ENCODE peak calls at places on chromosomes 1 and 21, in six cellular contexts. R is fibroblast of lung, S is adrenal gland, G is esophagus squamous epithelium, I is GM23338, U is cardiac muscle cell. M is an unnamed sample.

GRCh38 chr1:92211166-92211565 is 6.5 kb upstream of the C1orf146 start:
- DNase-seq in R (peak), S (no peak), G (no peak), I (no peak), U (no peak), M (no peak)

GRCh38 chr1:231408528-231409094 is 13.5 kb downstream of the EGLN1 start:
- DNase-seq in R (no peak), S (no peak), G (no peak), I (no peak), U (no peak), M (no peak)

GRCh38 chr21:34788879-34789278 is 120.1 kb downstream of the CLIC6 start:
- DNase-seq in R (no peak), S (no peak), G (no peak), I (no peak), U (no peak), M (no peak)

GRCh38 chr1:227942716-227943261 is 4.9 kb downstream of the WNT9A start:
- DNase-seq in R (no peak), S (no peak), G (no peak), I (no peak), U (no peak), M (peak)

GRCh38 chr1:164824542-164824941 is 265.6 kb downstream of the PBX1 start:
- DNase-seq in R (no peak), S (no peak), G (no peak), I (no peak), U (peak), M (no peak)

GRCh38 chr1:179175011-179175934 is 54.2 kb downstream of the ABL2 start:
- DNase-seq in R (peak), S (no peak), G (no peak), I (no peak), U (no peak), M (no peak)

GRCh38 chr1:151881479-151881878 is 27.8 kb downstream of the THEM4 start:
- DNase-seq in R (peak), S (no peak), G (no peak), I (peak), U (no peak), M (no peak)

GRCh38 chr1:181737056-181737455 is 253.7 kb downstream of the CACNA1E start:
- DNase-seq in R (no peak), S (no peak), G (no peak), I (peak), U (no peak), M (no peak)

GRCh38 chr1:177045156-177045555 is 119.4 kb downstream of the ASTN1 start:
- DNase-seq in R (no peak), S (no peak), G (no peak), I (no peak), U (peak), M (no peak)

GRCh38 chr1:228393268-228393699 is 13.4 kb downstream of the TRIM11 start:
- DNase-seq in R (peak), S (no peak), G (no peak), I (peak), U (peak), M (no peak)

GRCh38 chr1:2192031-2192995 is 2.3 kb downstream of the FAAP20 start:
- DNase-seq in R (peak), S (no peak), G (no peak), I (no peak), U (no peak), M (no peak)

DNA sequence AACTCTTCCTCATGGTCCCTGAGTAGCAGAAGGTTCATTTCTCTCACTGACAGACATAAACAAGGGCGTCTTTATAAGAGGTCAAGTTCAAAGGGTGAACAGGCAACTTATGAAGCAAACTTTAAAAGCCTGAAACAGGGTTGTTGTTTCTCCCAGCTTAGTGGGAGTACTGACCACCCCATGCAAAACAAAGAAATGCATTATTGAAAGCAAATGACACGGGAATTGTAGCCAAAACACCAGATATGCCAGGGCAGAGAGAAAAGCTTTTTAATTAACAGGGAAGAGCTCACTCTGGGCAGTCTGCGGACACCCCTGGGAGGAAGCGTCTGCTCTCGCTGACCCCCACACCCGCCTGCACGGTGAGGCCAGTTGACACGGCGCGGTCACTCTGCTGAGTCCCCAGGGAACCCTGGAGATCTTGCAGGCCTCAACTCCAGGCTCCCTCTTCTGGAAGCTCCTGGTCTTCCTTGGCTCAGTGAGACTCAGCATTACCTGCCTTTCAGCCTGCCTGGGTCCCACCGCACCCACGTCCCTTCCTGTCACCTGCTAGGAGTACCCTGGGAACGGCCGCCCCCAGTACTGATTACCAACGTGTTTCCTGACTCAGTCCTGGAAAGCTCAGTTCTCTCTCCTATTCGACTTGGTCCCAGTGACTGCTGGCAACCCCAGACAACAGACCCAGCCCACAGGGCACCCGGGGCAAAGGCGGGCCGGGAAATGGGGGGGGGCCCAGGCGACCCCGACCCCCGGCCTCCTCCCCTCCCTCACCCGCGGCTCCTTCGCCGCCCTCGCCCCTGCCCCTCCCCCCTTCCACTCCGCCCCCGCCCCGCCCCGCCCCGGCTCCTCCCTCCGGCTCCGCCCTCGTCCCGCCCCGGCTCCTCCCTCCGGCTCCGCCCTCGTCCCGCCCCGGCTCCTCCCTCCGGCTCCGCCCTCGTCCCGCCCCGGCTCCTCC is 972 bp downstream of the CFAP410 start:
- DNase-seq in R (peak), S (peak), G (no peak), I (peak), U (peak), M (peak)
- TF ChIP-seq CTCF in R (peak), S (peak), G (no peak), I (peak), U (peak), M (peak)

GRCh38 chr1:85295654-85296053 is 19.2 kb upstream of the BCL10 start:
- DNase-seq in R (no peak), S (no peak), G (no peak), I (no peak), U (no peak), M (no peak)

GRCh38 chr1:85289207-85289847 is 12.9 kb upstream of the BCL10 start:
- DNase-seq in R (peak), S (no peak), G (no peak), I (no peak), U (no peak), M (no peak)

GRCh38 chr1:85289848-85290335 is 13.5 kb upstream of the BCL10 start:
- DNase-seq in R (no peak), S (no peak), G (no peak), I (no peak), U (peak), M (no peak)

GRCh38 chr1:85295006-85295431 is 18.6 kb upstream of the BCL10 start:
- DNase-seq in R (peak), S (no peak), G (no peak), I (no peak), U (no peak), M (no peak)

DNA sequence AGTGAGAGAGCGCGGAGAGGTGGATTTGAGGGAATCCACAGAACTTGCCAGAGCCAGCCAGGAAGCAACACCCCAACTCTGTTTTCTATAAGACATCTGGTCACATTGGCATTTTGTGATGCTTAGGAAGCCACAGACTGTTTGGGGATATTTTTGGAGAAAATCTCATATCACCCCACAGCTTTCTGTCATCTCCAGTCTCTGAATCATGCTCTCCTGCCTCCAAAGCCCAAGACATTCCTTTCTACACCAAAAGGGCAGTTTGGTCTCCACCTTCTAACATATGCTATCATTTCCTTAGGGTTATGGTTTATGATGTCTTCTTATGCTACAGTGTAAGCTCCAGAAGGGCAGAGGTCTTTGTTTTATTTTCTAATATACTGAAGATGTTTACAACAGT is 14.4 kb upstream of the BCL10 start:
- DNase-seq in R (no peak), S (no peak), G (no peak), I (no peak), U (no peak), M (no peak)
- H3K4me3 ChIP-seq in R (no peak), S (no peak), G (no peak), I (no peak), U (no peak), M (no peak)

GRCh38 chr1:94422115-94422820 is 4.1 kb downstream of the ABCD3 start:
- DNase-seq in R (no peak), S (no peak), G (no peak), I (no peak), U (no peak), M (no peak)
- H3K27ac ChIP-seq in R (no peak), S (peak), G (no peak), I (no peak), U (no peak), M (no peak)

GRCh38 chr1:53552981-53553733 is 94.0 kb downstream of the DMRTB1 start:
- DNase-seq in R (no peak), S (no peak), G (no peak), I (no peak), U (no peak), M (no peak)

GRCh38 chr1:53556657-53557227 is 97.5 kb downstream of the DMRTB1 start:
- DNase-seq in R (no peak), S (no peak), G (no peak), I (no peak), U (no peak), M (no peak)

GRCh38 chr1:53553734-53554509 is 94.7 kb downstream of the DMRTB1 start:
- DNase-seq in R (no peak), S (no peak), G (no peak), I (no peak), U (no peak), M (no peak)

GRCh38 chr1:53552146-53552940 is 93.1 kb downstream of the DMRTB1 start:
- DNase-seq in R (no peak), S (no peak), G (no peak), I (peak), U (no peak), M (no peak)

DNA sequence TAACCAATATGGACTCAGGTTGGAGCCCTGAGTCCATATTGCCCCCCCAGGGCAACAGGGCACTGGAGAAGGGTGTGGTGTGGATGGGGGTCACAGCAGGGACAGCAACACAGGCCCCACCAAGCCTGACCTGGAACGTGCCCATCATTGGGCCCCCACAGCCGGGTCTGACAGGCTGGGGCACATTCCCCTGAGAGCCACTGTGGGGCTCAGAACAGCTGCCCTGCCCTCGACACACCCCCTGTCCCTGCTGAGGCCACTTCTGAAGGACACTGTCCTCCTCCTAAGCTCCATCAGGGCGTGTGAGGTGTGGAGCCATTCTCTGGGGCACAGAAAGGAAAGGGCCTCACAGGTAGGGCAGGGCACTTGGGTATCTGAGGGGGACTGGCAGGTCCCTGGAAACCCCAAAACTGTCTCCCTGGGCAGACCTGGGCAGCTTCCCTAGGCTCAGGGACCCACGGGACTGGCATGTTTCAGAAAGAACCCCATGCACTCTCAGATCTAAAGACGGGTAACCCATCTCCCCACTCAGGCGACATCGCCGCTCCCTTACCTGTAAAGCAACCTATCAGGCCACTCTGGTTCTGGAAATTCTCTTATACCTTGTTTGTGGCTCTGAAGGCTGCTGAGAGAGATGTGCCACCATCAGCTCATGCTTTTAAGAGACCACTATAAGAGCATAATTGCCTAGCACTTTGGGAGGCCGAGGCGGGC is 95.5 kb downstream of the DMRTB1 start:
- DNase-seq in R (no peak), S (no peak), G (no peak), I (no peak), U (no peak), M (no peak)
- TF ChIP-seq CTCF in R (no peak), S (no peak), G (no peak), I (no peak), U (no peak), M (no peak)

GRCh38 chr1:245512181-245512888 is 357.6 kb downstream of the KIF26B start:
- DNase-seq in R (peak), S (no peak), G (no peak), I (no peak), U (no peak), M (no peak)
- H3K4me3 ChIP-seq in R (peak), S (no peak), G (no peak), I (no peak), U (peak), M (no peak)

DNA sequence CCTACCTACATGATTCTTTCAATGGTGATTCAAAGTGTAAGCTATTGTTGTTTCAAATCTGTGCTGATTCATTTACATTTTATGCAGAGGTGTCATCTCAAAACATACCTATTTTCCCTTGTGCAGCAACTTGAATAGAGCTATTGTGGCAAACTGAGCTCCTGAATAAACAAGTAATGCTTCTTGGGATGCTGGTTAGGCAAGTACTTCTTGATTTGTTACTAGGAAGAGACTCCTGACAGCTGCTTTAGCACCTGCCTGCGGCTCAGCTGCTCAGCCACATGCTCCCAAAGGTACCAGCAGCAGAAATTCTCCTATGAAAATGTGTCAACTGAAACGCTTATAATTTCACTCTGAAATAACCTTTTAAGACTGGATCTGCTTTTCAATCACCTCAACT is 352.3 kb downstream of the RYR2 start:
- DNase-seq in R (no peak), S (no peak), G (no peak), I (no peak), U (no peak), M (no peak)
- H3K27ac ChIP-seq in R (no peak), S (no peak), G (no peak), I (peak), U (peak), M (no peak)

GRCh38 chr1:32521165-32521564 is 18.1 kb upstream of the ZBTB8A start:
- DNase-seq in R (no peak), S (no peak), G (no peak), I (peak), U (no peak), M (no peak)
- TF ChIP-seq CTCF in R (no peak), S (no peak), G (no peak), I (no peak), U (no peak), M (no peak)

M was measured in colonic mucosa.